ENCODE peak calls at places on chromosome 6, in seven cellular contexts. D is fibroblast of lung, Q is Panc1, H is pancreas, L is kidney, U is ovary, F is mammary epithelial cell. O is an unnamed sample. For H3K9me3, the result is how much of the 10 kb centered on the place peaks cover.

GRCh38 chr6:10449751-10450150 is 34.9 kb upstream of the TFAP2A start:
- DNase-seq in D (no peak), Q (no peak), H (no peak), L (no peak), U (no peak), F (no peak), O (no peak)

GRCh38 chr6:40922281-40922680 is 116.7 kb downstream of the UNC5CL start:
- DNase-seq in D (peak), Q (no peak), H (no peak), L (no peak), U (no peak), F (peak), O (no peak)

GRCh38 chr6:53754330-53754729 is 40.5 kb upstream of the LRRC1 start:
- DNase-seq in D (no peak), Q (no peak), H (no peak), L (no peak), U (no peak), F (no peak), O (no peak)

GRCh38 chr6:24864345-24864744 is 65.6 kb upstream of the ARMH2 start:
- DNase-seq in D (peak), Q (no peak), H (no peak), L (no peak), U (no peak), F (no peak), O (no peak)

GRCh38 chr6:129696843-129697242 is 13.1 kb downstream of the ARHGAP18 start:
- DNase-seq in D (no peak), Q (no peak), H (no peak), L (no peak), U (no peak), F (no peak), O (no peak)

GRCh38 chr6:40754481-40755045 is 167.4 kb upstream of the LRFN2 start:
- DNase-seq in D (no peak), Q (no peak), H (no peak), L (peak), U (no peak), F (no peak), O (no peak)

GRCh38 chr6:88612631-88613030 is 350.8 kb downstream of the RNGTT start:
- DNase-seq in D (no peak), Q (no peak), H (no peak), L (no peak), U (no peak), F (no peak), O (no peak)

GRCh38 chr6:96562886-96563285 is at the start of gene FHL5:
- DNase-seq in D (no peak), Q (no peak), H (no peak), L (no peak), U (no peak), F (no peak), O (no peak)

GRCh38 chr6:45690846-45691245 is 313.1 kb upstream of the SUPT3H start:
- DNase-seq in D (no peak), Q (no peak), H (no peak), L (no peak), U (no peak), F (peak), O (no peak)

GRCh38 chr6:13794184-13794583 is 20.2 kb downstream of the MCUR1 start:
- DNase-seq in D (peak), Q (no peak), H (no peak), L (no peak), U (no peak), F (peak), O (no peak)

GRCh38 chr6:14664616-14665315 is 547.2 kb downstream of the CD83 start:
- DNase-seq in D (no peak), Q (no peak), H (no peak), L (no peak), U (no peak), F (no peak), O (no peak)

GRCh38 chr6:37525460-37526357 is 26.0 kb upstream of the CCDC167 start:
- DNase-seq in D (peak), Q (no peak), H (no peak), L (no peak), U (no peak), F (no peak), O (no peak)

GRCh38 chr6:10579803-10580202 is 58.7 kb downstream of the GCNT2 start:
- DNase-seq in D (no peak), Q (no peak), H (no peak), L (no peak), U (no peak), F (no peak), O (no peak)

GRCh38 chr6:82246802-82247633 is 526 bp downstream of the IBTK start:
- DNase-seq in D (peak), Q (no peak), H (peak), L (no peak), U (no peak), F (peak), O (peak)

GRCh38 chr6:43951063-43951755 is 176.0 kb downstream of the MRPL14 start:
- DNase-seq in D (no peak), Q (no peak), H (peak), L (peak), U (no peak), F (no peak), O (peak)

GRCh38 chr6:104381907-104382306 is 477.8 kb downstream of the HACE1 start:
- DNase-seq in D (no peak), Q (no peak), H (no peak), L (no peak), U (no peak), F (no peak), O (no peak)

GRCh38 chr6:89667872-89668556 is 29.5 kb upstream of the LYRM2 start:
- DNase-seq in D (peak), Q (no peak), H (no peak), L (no peak), U (no peak), F (no peak), O (no peak)

GRCh38 chr6:129094147-129094546 is 211.2 kb downstream of the LAMA2 start:
- DNase-seq in D (no peak), Q (no peak), H (no peak), L (no peak), U (no peak), F (no peak), O (no peak)

GRCh38 chr6:26199057-26199772 is 112.0 kb downstream of the HFE start:
- DNase-seq in D (peak), Q (peak), H (peak), L (peak), U (peak), F (peak), O (peak)

GRCh38 chr6:117629119-117629518 is 26.8 kb upstream of the GOPC start:
- DNase-seq in D (no peak), Q (no peak), H (no peak), L (no peak), U (no peak), F (no peak), O (no peak)

GRCh38 chr6:96613291-96613999 is 50.5 kb downstream of the FHL5 start:
- DNase-seq in D (no peak), Q (no peak), H (no peak), L (no peak), U (no peak), F (no peak), O (no peak)

GRCh38 chr6:11354019-11354418 is 121.6 kb upstream of the NEDD9 start:
- DNase-seq in D (peak), Q (no peak), H (no peak), L (no peak), U (no peak), F (peak), O (peak)

GRCh38 chr6:129890701-129891100 is 29.6 kb upstream of the TMEM244 start:
- DNase-seq in D (peak), Q (no peak), H (no peak), L (no peak), U (no peak), F (peak), O (no peak)

GRCh38 chr6:155141002-155141401 is 122.8 kb upstream of the CLDN20 start:
- DNase-seq in D (no peak), Q (no peak), H (no peak), L (no peak), U (no peak), F (no peak), O (no peak)

GRCh38 chr6:21262504-21262903 is 331.0 kb upstream of the SOX4 start:
- DNase-seq in D (no peak), Q (no peak), H (no peak), L (no peak), U (no peak), F (no peak), O (no peak)

GRCh38 chr6:40620546-40620945 is 33.4 kb upstream of the LRFN2 start:
- DNase-seq in D (no peak), Q (no peak), H (no peak), L (no peak), U (no peak), F (no peak), O (no peak)

GRCh38 chr6:22765015-22765414 is 195.6 kb downstream of the HDGFL1 start:
- DNase-seq in D (peak), Q (no peak), H (no peak), L (no peak), U (no peak), F (peak), O (no peak)

GRCh38 chr6:4632411-4632810 is 143.8 kb upstream of the CDYL start:
- DNase-seq in D (no peak), Q (no peak), H (no peak), L (no peak), U (no peak), F (no peak), O (no peak)

GRCh38 chr6:33014841-33015634 is 5.6 kb upstream of the HLA-DOA start:
- DNase-seq in D (peak), Q (peak), H (no peak), L (no peak), U (no peak), F (peak), O (peak)

GRCh38 chr6:106894978-106895702 is 79.4 kb downstream of the CD24 start:
- DNase-seq in D (peak), Q (no peak), H (peak), L (no peak), U (no peak), F (peak), O (no peak)

GRCh38 chr6:80541186-80541585 is 434.7 kb downstream of the BCKDHB start:
- DNase-seq in D (peak), Q (no peak), H (no peak), L (no peak), U (no peak), F (peak), O (no peak)

GRCh38 chr6:113586966-113587699 is 270.0 kb upstream of the MARCKS start:
- DNase-seq in D (no peak), Q (no peak), H (no peak), L (no peak), U (no peak), F (no peak), O (no peak)

GRCh38 chr6:113329942-113330897 is 526.9 kb upstream of the MARCKS start:
- DNase-seq in D (no peak), Q (no peak), H (no peak), L (no peak), U (no peak), F (no peak), O (no peak)

GRCh38 chr6:1856381-1856780 is 246.7 kb downstream of the FOXC1 start:
- DNase-seq in D (peak), Q (no peak), H (no peak), L (peak), U (no peak), F (peak), O (peak)

GRCh38 chr6:111717621-111718020 is 111.9 kb upstream of the TRAF3IP2 start:
- DNase-seq in D (no peak), Q (no peak), H (no peak), L (no peak), U (no peak), F (no peak), O (no peak)

GRCh38 chr6:44494011-44494501 is 106.5 kb downstream of the CDC5L start:
- DNase-seq in D (peak), Q (peak), H (no peak), L (no peak), U (no peak), F (peak), O (no peak)

GRCh38 chr6:164439331-164439730 is 870.1 kb downstream of the C6orf118 start:
- DNase-seq in D (no peak), Q (no peak), H (no peak), L (no peak), U (no peak), F (no peak), O (no peak)

DNA sequence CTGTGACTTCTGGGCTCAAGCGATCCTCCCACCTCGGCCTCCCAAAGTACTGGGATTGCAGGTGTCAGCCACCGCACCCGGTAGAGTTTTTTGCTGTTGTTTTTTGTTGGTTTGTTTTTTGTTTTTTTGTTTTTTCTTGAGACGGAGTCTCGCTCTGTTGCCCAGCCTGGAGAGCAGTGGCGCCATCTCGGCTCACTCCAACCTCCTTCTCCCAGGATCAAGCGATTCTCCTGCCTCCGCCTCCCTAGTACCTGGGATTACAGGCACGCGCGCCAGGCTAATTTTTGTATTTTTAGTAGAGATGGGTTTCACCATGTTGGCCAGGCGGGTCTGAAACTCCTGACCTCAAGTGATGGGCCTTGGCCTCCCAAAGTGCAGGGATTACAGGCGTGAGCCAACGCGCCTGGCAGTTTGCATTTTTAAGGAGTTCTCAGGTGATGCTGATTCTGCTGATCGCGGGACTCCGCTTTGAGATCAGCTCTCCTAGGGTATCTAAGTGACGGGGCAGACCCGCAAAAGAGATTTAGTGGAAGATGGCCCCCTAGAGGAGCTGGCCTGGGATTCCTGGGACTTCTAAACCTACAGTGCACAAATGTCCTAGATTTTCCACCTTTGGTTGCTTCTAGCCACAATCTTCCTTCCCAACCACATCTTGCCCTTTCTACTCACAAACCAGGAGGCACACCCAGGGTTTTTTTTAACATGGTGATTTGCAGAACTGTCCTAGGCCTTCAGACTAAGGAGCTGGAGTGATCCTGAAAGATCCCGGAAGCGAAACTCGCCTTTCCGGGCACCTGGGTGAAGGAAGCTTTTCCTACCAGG is 45.2 kb downstream of the DPPA5 start:
- DNase-seq in D (peak), Q (peak), H (no peak), L (no peak), U (no peak), F (peak), O (no peak)
- TF ChIP-seq CTCF in D (peak), Q (no peak), H (no peak), L (no peak), U (no peak), F (no peak), O (no peak)

GRCh38 chr6:3085074-3085473 is 16.8 kb downstream of the RIPK1 start:
- DNase-seq in D (no peak), Q (no peak), H (no peak), L (no peak), U (no peak), F (no peak), O (no peak)
- H3K9me3 ChIP-seq in D (under half), Q (under half), H (under half), L (under half), U (under half), F (under half), O (under half)

GRCh38 chr6:28531479-28532128 is 5.9 kb downstream of the GPX5 start:
- DNase-seq in D (no peak), Q (no peak), H (no peak), L (no peak), U (no peak), F (no peak), O (no peak)
- TF ChIP-seq CTCF in D (no peak), Q (peak), H (no peak), L (no peak), U (no peak), F (peak), O (no peak)

DNA sequence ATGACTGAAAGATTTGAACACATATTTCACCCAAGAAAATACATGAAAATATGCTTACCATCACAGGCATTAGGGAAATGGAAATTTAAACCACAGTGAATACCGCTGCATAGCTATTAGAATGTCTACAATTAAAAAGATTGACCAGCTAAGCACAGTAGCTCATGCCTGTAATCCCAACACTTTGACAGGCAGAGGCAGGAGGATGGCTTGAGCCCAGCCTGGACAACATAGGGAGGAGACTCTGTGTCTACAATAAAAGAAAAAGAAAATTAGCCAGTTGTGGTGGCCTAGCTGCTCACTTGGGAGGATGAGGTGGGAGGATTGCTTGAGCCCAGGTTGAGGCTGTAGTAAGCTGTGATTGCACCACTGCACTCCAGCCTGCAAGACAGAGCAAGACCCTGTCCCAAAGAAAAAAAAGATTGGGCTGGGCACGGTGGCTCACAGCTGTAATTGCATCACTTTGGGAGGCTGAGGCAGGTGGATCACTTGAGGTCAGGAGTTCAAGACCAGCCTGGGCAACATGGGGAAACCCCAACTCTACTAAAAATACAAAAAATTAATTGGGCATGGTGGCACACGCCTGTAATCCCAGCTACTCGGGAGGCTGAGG is 163.7 kb upstream of the AKAP12 start:
- DNase-seq in D (peak), Q (no peak), H (no peak), L (no peak), U (no peak), F (peak), O (no peak)
- H3K9me3 ChIP-seq in D (under half), Q (under half), H (under half), L (under half), U (under half), F (under half), O (under half)